ENCODE peak calls at places on chromosomes 16 and 17, in ten cellular contexts. P is stomach; F is activated naive CD4-positive, alpha-beta T cell treated with anti-CD3 and anti-CD28 coated beads for 36 hours; E is hypothalamus; O is A549; H is left cardiac atrium; J is activated T-helper 9 cell treated with anti-CD3 and anti-CD28 coated beads, Interleukin-2, amount 50 U/mL, for 16 hours; W is iPS-NIHi11; M is HL-60; G is GM12878. Z is an unnamed sample.

GRCh38 chr16:22638393-22639206 is 127.9 kb downstream of the NPIPB5 start:
- DNase-seq in P (no peak), F (no peak), E (no peak), O (no peak), H (no peak), J (no peak), W (no peak), M (peak), G (no peak), Z (no peak)

GRCh38 chr16:65178151-65178550 is 56.3 kb upstream of the CDH11 start:
- DNase-seq in P (no peak), F (no peak), E (no peak), O (no peak), H (no peak), J (no peak), W (no peak), M (no peak), G (no peak), Z (no peak)

GRCh38 chr17:18362509-18363020 is 785 bp downstream of the SHMT1 start:
- DNase-seq in P (peak), F (peak), E (peak), O (peak), H (peak), J (no peak), W (peak), M (peak), G (no peak), Z (peak)

GRCh38 chr17:7611635-7612293 is 2.9 kb downstream of the FXR2 start:
- DNase-seq in P (no peak), F (no peak), E (no peak), O (no peak), H (no peak), J (no peak), W (no peak), M (no peak), G (no peak), Z (no peak)

GRCh38 chr17:49676276-49676868 is 1.5 kb downstream of the SPOP start:
- DNase-seq in P (no peak), F (peak), E (no peak), O (no peak), H (no peak), J (no peak), W (no peak), M (peak), G (peak), Z (no peak)

GRCh38 chr17:19285218-19285900 is 48.2 kb downstream of the EPN2 start:
- DNase-seq in P (no peak), F (no peak), E (no peak), O (no peak), H (no peak), J (no peak), W (no peak), M (no peak), G (no peak), Z (no peak)

GRCh38 chr16:88777801-88778415 is 7.1 kb downstream of the PIEZO1 start:
- DNase-seq in P (no peak), F (no peak), E (no peak), O (no peak), H (no peak), J (no peak), W (no peak), M (no peak), G (no peak), Z (no peak)

GRCh38 chr17:62150471-62150870 is 85.4 kb upstream of the MED13 start:
- DNase-seq in P (no peak), F (no peak), E (no peak), O (no peak), H (no peak), J (no peak), W (no peak), M (no peak), G (no peak), Z (no peak)

GRCh38 chr16:22969567-22969966 is 155.6 kb downstream of the HS3ST2 start:
- DNase-seq in P (no peak), F (no peak), E (no peak), O (no peak), H (no peak), J (no peak), W (no peak), M (no peak), G (no peak), Z (no peak)

GRCh38 chr17:82520041-82520910 is 744 bp downstream of the FOXK2 start:
- DNase-seq in P (no peak), F (peak), E (peak), O (no peak), H (no peak), J (peak), W (peak), M (peak), G (no peak), Z (peak)

GRCh38 chr16:58464916-58465731 is 34.8 kb upstream of the NDRG4 start:
- DNase-seq in P (no peak), F (no peak), E (no peak), O (peak), H (peak), J (no peak), W (peak), M (no peak), G (no peak), Z (no peak)

GRCh38 chr16:30084816-30085159 is 6.9 kb downstream of the TBX6 start:
- DNase-seq in P (no peak), F (no peak), E (no peak), O (no peak), H (peak), J (no peak), W (no peak), M (no peak), G (no peak), Z (no peak)

GRCh38 chr16:52680993-52681392 is 134.1 kb upstream of the TOX3 start:
- DNase-seq in P (no peak), F (no peak), E (no peak), O (no peak), H (no peak), J (no peak), W (no peak), M (no peak), G (no peak), Z (no peak)

Z was measured in upper lobe of right lung.